ENCODE peak calls at places on chromosomes 5 and 9, in seven cellular contexts. J is mesendoderm, S is neuronal stem cell, E is H9, W is trophoblast cell, H is IMR-90, X is H1. Z is an unnamed sample.

GRCh38 chr9:72588336-72588735 is 66.9 kb downstream of the TMC1 start:
- DNase-seq in J (no peak), S (no peak), H (peak; percentile 29), E (no peak), W (no peak), X (no peak), Z (no peak)

GRCh38 chr9:107137495-107138202 is 145.4 kb upstream of the RAD23B start:
- DNase-seq in J (peak; percentile 51), X (no peak), H (peak; percentile 33), E (no peak), W (peak; percentile 76), S (no peak), Z (peak; percentile 49)

GRCh38 chr5:36357391-36357790 is 55.7 kb upstream of the RANBP3L start:
- DNase-seq in E (no peak), J (no peak), S (no peak), H (peak; percentile 63), W (no peak), X (no peak), Z (peak; percentile 54)

GRCh38 chr5:139878093-139878492 is 82.5 kb downstream of the PSD2 start:
- DNase-seq in X (no peak), J (no peak), S (no peak), W (no peak), E (no peak), H (no peak), Z (no peak)

GRCh38 chr9:118183571-118183970 is 479.4 kb downstream of the TLR4 start:
- DNase-seq in X (no peak), H (no peak), S (no peak), E (no peak), W (no peak), J (peak; percentile 20), Z (no peak)

GRCh38 chr9:99451121-99451606 is 229.1 kb downstream of the SEC61B start:
- DNase-seq in W (peak; percentile 94), E (no peak), X (no peak), H (no peak), J (peak; percentile 85), S (no peak), Z (no peak)

GRCh38 chr5:2577637-2578036 is 173.8 kb downstream of the IRX2 start:
- DNase-seq in S (no peak), J (no peak), E (no peak), X (no peak), H (no peak), W (no peak), Z (no peak)

GRCh38 chr9:27125030-27125429 is 16.0 kb downstream of the TEK start:
- DNase-seq in S (no peak), X (no peak), E (no peak), H (peak; percentile 99), W (peak; percentile 2), J (no peak), Z (peak; percentile 97)

GRCh38 chr9:8800196-8800595 is 1000.6 kb upstream of the DMAC1 start:
- DNase-seq in J (peak; percentile 64), S (no peak), X (no peak), H (no peak), W (no peak), E (no peak), Z (no peak)

GRCh38 chr9:113511856-113512761 is 48.6 kb downstream of the RGS3 start:
- DNase-seq in W (no peak), S (no peak), E (no peak), X (no peak), J (no peak), H (peak; percentile 73), Z (peak; percentile 58)

GRCh38 chr5:138282918-138283742 is 8.7 kb upstream of the GFRA3 start:
- DNase-seq in E (peak; percentile 70), S (peak; percentile 51), X (no peak), H (peak; percentile 67), J (peak; percentile 84), W (peak; percentile 68), Z (peak; percentile 67)

GRCh38 chr5:68409259-68409658 is 193.7 kb downstream of the PIK3R1 start:
- DNase-seq in S (no peak), H (peak; percentile 55), X (no peak), W (no peak), J (no peak), E (no peak), Z (no peak)

GRCh38 chr9:107569171-107569570 is 79.6 kb upstream of the KLF4 start:
- DNase-seq in W (peak; percentile 16), S (no peak), J (no peak), H (peak; percentile 17), X (no peak), E (no peak), Z (peak; percentile 24)

GRCh38 chr5:15388856-15389255 is 111.1 kb upstream of the FBXL7 start:
- DNase-seq in X (no peak), H (no peak), S (no peak), J (no peak), W (no peak), E (no peak), Z (no peak)

GRCh38 chr5:139457653-139458306 is 4.8 kb downstream of the ECSCR start:
- DNase-seq in J (no peak), H (no peak), E (no peak), S (no peak), W (no peak), X (no peak), Z (no peak)

GRCh38 chr5:104430977-104431620 is 868.5 kb upstream of the NUDT12 start:
- DNase-seq in S (no peak), J (no peak), X (no peak), H (peak; percentile 11), E (no peak), W (peak; percentile 10), Z (no peak)

GRCh38 chr5:104431946-104432345 is 869.4 kb upstream of the NUDT12 start:
- DNase-seq in W (no peak), X (no peak), S (no peak), E (no peak), H (no peak), J (no peak), Z (no peak)

DNA sequence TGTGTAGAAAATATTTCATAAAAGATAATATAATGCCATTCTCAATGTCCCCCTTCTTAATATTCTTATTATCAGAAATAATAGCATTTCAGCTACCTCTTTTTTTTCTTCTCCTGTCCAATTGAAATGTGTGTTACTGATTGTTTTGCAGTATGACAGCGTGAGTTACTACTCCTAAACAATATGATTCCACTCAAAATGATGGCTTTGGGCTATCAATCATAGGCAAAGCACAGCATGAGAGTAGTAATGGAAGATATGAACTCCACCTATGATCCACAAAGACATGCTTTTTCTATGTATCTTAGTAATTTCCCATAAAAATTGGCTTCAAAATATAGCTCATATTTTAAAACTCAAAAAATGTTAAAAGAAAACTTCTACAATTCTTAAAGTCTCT is 867.3 kb upstream of the NUDT12 start:
- DNase-seq in H (no peak), W (no peak), X (no peak), S (no peak), E (no peak), J (no peak), Z (no peak)
- H2AK5ac ChIP-seq in H (no peak overlapping the region), W (no peak overlapping the region), X (no peak overlapping the region), S (no peak overlapping the region), E (no peak overlapping the region), J (no peak overlapping the region), Z (no peak overlapping the region)

DNA sequence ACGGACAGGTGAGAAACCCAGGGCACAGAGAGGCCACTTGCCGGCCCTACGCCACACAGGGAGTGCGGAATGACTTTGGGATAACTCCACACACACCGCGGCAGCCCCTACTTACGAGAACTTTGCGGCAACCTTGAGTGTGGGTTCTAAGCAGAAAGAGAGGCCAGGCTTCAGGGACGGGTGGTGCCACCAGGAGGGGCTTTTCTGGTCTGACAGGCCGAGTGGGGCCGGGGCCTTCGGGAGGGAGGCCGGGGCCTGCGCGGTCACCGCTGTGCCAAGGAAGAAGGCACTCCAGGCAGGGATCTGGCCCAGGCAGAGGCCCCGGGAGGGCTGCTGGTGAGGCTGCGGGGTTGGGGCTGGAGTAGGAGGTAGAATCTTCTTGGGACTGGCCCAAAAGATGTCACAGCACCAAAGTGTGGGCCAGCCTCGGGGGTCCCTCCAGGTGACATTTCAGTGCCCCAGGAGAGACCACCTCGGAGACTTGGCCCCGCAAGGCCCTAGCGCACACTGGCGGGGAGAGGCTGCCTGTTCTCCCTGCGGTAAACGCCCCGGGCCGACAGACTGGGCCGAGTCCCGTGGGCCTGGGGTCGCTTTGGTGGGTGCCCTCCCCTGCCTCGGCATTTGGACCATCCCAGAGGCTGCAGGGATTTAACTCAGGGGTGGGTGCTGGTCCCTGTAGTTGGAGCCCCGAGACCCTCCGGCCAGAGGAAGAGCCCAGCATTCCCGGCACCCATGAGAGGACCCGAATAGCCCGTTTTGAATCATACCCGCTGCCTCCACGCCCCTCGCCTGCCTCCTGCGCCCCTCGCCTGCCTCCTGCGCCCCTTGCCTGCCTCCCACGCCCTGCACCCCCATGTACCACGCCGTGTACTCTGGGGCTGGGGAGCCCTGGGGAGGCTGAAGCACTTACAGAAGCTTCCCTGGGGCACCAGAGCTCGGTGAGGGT is 9.0 kb upstream of the RNU6ATAC start:
- DNase-seq in S (no peak), E (no peak), W (no peak), H (no peak), X (no peak), J (no peak), Z (no peak)
- H3K27ac ChIP-seq in S (no peak overlapping the region), E (no peak overlapping the region), W (no peak overlapping the region), H (no peak overlapping the region), X (no peak overlapping the region), J (no peak overlapping the region), Z (no peak overlapping the region)

GRCh38 chr9:82167296-82167695 is 178.7 kb downstream of the SPATA31D1 start:
- DNase-seq in E (no peak), W (no peak), H (no peak), S (no peak), X (no peak), J (no peak), Z (no peak)

GRCh38 chr9:82164159-82164558 is 175.6 kb downstream of the SPATA31D1 start:
- DNase-seq in H (peak; percentile 36), E (no peak), J (no peak), X (no peak), W (peak; percentile 48), S (no peak), Z (no peak)

GRCh38 chr9:82170079-82170662 is 181.6 kb downstream of the SPATA31D1 start:
- DNase-seq in X (no peak), J (peak; percentile 46), S (peak; percentile 9), W (no peak), H (no peak), E (no peak), Z (peak; percentile 12)

GRCh38 chr9:82170871-82171270 is 182.3 kb downstream of the SPATA31D1 start:
- DNase-seq in W (no peak), E (no peak), X (no peak), H (no peak), J (no peak), S (no peak), Z (no peak)

GRCh38 chr9:82168585-82168984 is 180.0 kb downstream of the SPATA31D1 start:
- DNase-seq in J (no peak), W (peak; percentile 90), H (peak; percentile 57), E (no peak), S (no peak), X (no peak), Z (peak; percentile 27)
- H2BK120ac ChIP-seq in J (no peak overlapping the region), W (no peak overlapping the region), H (no peak overlapping the region), E (no peak overlapping the region), S (no peak overlapping the region), X (no peak overlapping the region), Z (no peak overlapping the region)

DNA sequence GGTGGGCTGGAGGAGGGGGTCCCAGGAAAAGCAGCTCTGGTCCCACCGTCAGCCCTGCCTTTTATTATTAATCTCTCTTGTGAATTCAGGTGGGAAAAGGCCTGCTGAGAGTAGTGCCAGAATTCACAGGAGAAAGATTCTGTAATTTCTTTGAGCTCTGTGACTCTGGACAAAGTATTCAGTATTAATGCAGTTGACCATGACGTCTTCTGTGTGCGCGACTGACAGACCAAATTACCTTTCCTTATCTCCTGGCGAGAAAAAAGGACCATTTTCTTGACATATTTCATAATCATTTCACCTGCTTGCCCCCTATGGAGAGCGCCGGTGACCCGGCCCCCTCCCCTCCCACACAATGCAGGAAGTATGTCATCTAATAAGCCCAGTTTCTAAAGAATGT is 26.8 kb upstream of the GRHPR start:
- DNase-seq in J (no peak), E (no peak), H (no peak), W (no peak), X (no peak), S (no peak), Z (no peak)
- H2AK5ac ChIP-seq in J (no peak overlapping the region), E (no peak overlapping the region), H (no peak overlapping the region), W (no peak overlapping the region), X (no peak overlapping the region), S (no peak overlapping the region), Z (no peak overlapping the region)